ENCODE peak calls at places on chromosomes 3 and 15, in five cellular contexts. One of them, this sample, is unnamed.

GRCh38 chr15:43434436-43434835 is 58.5 kb downstream of the TP53BP1 start:
- DNase-seq in cardiac fibroblast: no peak
- DNase-seq in WERI-Rb-1: no peak
- DNase-seq in BE2C: no peak
- DNase-seq in psoas muscle: no peak
- DNase-seq in this sample: no peak

GRCh38 chr3:175102161-175102560 is 243.0 kb downstream of the NAALADL2 start:
- DNase-seq in cardiac fibroblast: no peak
- DNase-seq in WERI-Rb-1: no peak
- DNase-seq in BE2C: no peak
- DNase-seq in psoas muscle: no peak
- DNase-seq in this sample: no peak

GRCh38 chr3:87307805-87308204 is 31.4 kb upstream of the POU1F1 start:
- DNase-seq in cardiac fibroblast: no peak
- DNase-seq in WERI-Rb-1: no peak
- DNase-seq in BE2C: no peak
- DNase-seq in psoas muscle: no peak
- DNase-seq in this sample: no peak

GRCh38 chr3:141793476-141794260 is 30.5 kb downstream of the GRK7 start:
- DNase-seq in cardiac fibroblast: no peak
- DNase-seq in WERI-Rb-1: no peak
- DNase-seq in BE2C: no peak
- DNase-seq in psoas muscle: no peak
- DNase-seq in this sample: no peak

GRCh38 chr3:30232546-30232945 is 373.9 kb upstream of the TGFBR2 start:
- DNase-seq in cardiac fibroblast: no peak
- DNase-seq in WERI-Rb-1: no peak
- DNase-seq in BE2C: no peak
- DNase-seq in psoas muscle: no peak
- DNase-seq in this sample: no peak

GRCh38 chr3:155065537-155065936 is 14.6 kb upstream of the MME start:
- DNase-seq in cardiac fibroblast: peak
- DNase-seq in WERI-Rb-1: no peak
- DNase-seq in BE2C: no peak
- DNase-seq in psoas muscle: no peak
- DNase-seq in this sample: no peak

GRCh38 chr15:96882361-96882760 is 551.9 kb downstream of the NR2F2 start:
- DNase-seq in cardiac fibroblast: peak
- DNase-seq in WERI-Rb-1: no peak
- DNase-seq in BE2C: no peak
- DNase-seq in psoas muscle: no peak
- DNase-seq in this sample: no peak

GRCh38 chr3:128112406-128112968 is 11.1 kb downstream of the RUVBL1 start:
- DNase-seq in cardiac fibroblast: peak
- DNase-seq in WERI-Rb-1: no peak
- DNase-seq in BE2C: peak
- DNase-seq in psoas muscle: no peak
- DNase-seq in this sample: peak

GRCh38 chr3:14938964-14939363 is 8.4 kb upstream of the NR2C2 start:
- DNase-seq in cardiac fibroblast: no peak
- DNase-seq in WERI-Rb-1: no peak
- DNase-seq in BE2C: no peak
- DNase-seq in psoas muscle: no peak
- DNase-seq in this sample: no peak

GRCh38 chr3:195873971-195874370 is 34.4 kb downstream of the TNK2 start:
- DNase-seq in cardiac fibroblast: peak
- DNase-seq in WERI-Rb-1: no peak
- DNase-seq in BE2C: no peak
- DNase-seq in psoas muscle: peak
- DNase-seq in this sample: no peak

GRCh38 chr3:128173241-128173640 is 20.0 kb downstream of the EEFSEC start:
- DNase-seq in cardiac fibroblast: no peak
- DNase-seq in WERI-Rb-1: no peak
- DNase-seq in BE2C: no peak
- DNase-seq in psoas muscle: no peak
- DNase-seq in this sample: no peak

GRCh38 chr3:194572131-194572789 is 61.0 kb downstream of the TMEM44 start:
- DNase-seq in cardiac fibroblast: peak
- DNase-seq in WERI-Rb-1: no peak
- DNase-seq in BE2C: no peak
- DNase-seq in psoas muscle: peak
- DNase-seq in this sample: no peak

GRCh38 chr3:184479426-184480126 is 82.0 kb upstream of the EPHB3 start:
- DNase-seq in cardiac fibroblast: no peak
- DNase-seq in WERI-Rb-1: no peak
- DNase-seq in BE2C: no peak
- DNase-seq in psoas muscle: no peak
- DNase-seq in this sample: no peak

GRCh38 chr3:66237551-66237950 is 16.8 kb downstream of the SLC25A26 start:
- DNase-seq in cardiac fibroblast: no peak
- DNase-seq in WERI-Rb-1: no peak
- DNase-seq in BE2C: no peak
- DNase-seq in psoas muscle: no peak
- DNase-seq in this sample: no peak

GRCh38 chr3:153961498-153961897 is 159.7 kb upstream of the ARHGEF26 start:
- DNase-seq in cardiac fibroblast: no peak
- DNase-seq in WERI-Rb-1: no peak
- DNase-seq in BE2C: no peak
- DNase-seq in psoas muscle: no peak
- DNase-seq in this sample: no peak

GRCh38 chr3:189393598-189393997 is 221.8 kb downstream of the TPRG1 start:
- DNase-seq in cardiac fibroblast: peak
- DNase-seq in WERI-Rb-1: peak
- DNase-seq in BE2C: no peak
- DNase-seq in psoas muscle: no peak
- DNase-seq in this sample: no peak

GRCh38 chr15:41827290-41827879 is 507 bp upstream of the JMJD7 start:
- DNase-seq in cardiac fibroblast: no peak
- DNase-seq in WERI-Rb-1: no peak
- DNase-seq in BE2C: no peak
- DNase-seq in psoas muscle: no peak
- DNase-seq in this sample: no peak

GRCh38 chr15:82851981-82852511 is 42.6 kb downstream of the WHAMM start:
- DNase-seq in cardiac fibroblast: peak
- DNase-seq in WERI-Rb-1: peak
- DNase-seq in BE2C: no peak
- DNase-seq in psoas muscle: no peak
- DNase-seq in this sample: no peak

GRCh38 chr15:27589260-27589659 is 509.9 kb downstream of the OCA2 start:
- DNase-seq in cardiac fibroblast: no peak
- DNase-seq in WERI-Rb-1: no peak
- DNase-seq in BE2C: no peak
- DNase-seq in psoas muscle: no peak
- DNase-seq in this sample: no peak

GRCh38 chr15:82045179-82045891 is 483 bp downstream of the MEX3B start:
- DNase-seq in cardiac fibroblast: peak
- DNase-seq in WERI-Rb-1: peak
- DNase-seq in BE2C: peak
- DNase-seq in psoas muscle: peak
- DNase-seq in this sample: no peak

GRCh38 chr3:10771486-10772225 is 44.4 kb upstream of the SLC6A11 start:
- DNase-seq in cardiac fibroblast: peak
- DNase-seq in WERI-Rb-1: no peak
- DNase-seq in BE2C: no peak
- DNase-seq in psoas muscle: no peak
- DNase-seq in this sample: no peak

GRCh38 chr3:2659896-2660295 is 450.3 kb downstream of the IL5RA start:
- DNase-seq in cardiac fibroblast: no peak
- DNase-seq in WERI-Rb-1: no peak
- DNase-seq in BE2C: no peak
- DNase-seq in psoas muscle: no peak
- DNase-seq in this sample: no peak

GRCh38 chr3:9204253-9205005 is 45.0 kb downstream of the SRGAP3 start:
- DNase-seq in cardiac fibroblast: no peak
- DNase-seq in WERI-Rb-1: no peak
- DNase-seq in BE2C: no peak
- DNase-seq in psoas muscle: no peak
- DNase-seq in this sample: no peak

GRCh38 chr3:64995857-64996564 is 308.2 kb upstream of the ADAMTS9 start:
- DNase-seq in cardiac fibroblast: no peak
- DNase-seq in WERI-Rb-1: no peak
- DNase-seq in BE2C: no peak
- DNase-seq in psoas muscle: no peak
- DNase-seq in this sample: no peak

GRCh38 chr15:71595846-71596553 is 214.4 kb upstream of the NR2E3 start:
- DNase-seq in cardiac fibroblast: peak
- DNase-seq in WERI-Rb-1: no peak
- DNase-seq in BE2C: no peak
- DNase-seq in psoas muscle: no peak
- DNase-seq in this sample: no peak

GRCh38 chr3:127690106-127690505 is 17.4 kb downstream of the ABTB1 start:
- DNase-seq in cardiac fibroblast: peak
- DNase-seq in WERI-Rb-1: no peak
- DNase-seq in BE2C: peak
- DNase-seq in psoas muscle: peak
- DNase-seq in this sample: no peak

GRCh38 chr3:72661115-72661457 is 187.2 kb downstream of the SHQ1 start:
- DNase-seq in cardiac fibroblast: peak
- DNase-seq in WERI-Rb-1: no peak
- DNase-seq in BE2C: peak
- DNase-seq in psoas muscle: peak
- DNase-seq in this sample: peak

GRCh38 chr15:84980196-84981053 is 1.2 kb upstream of the PDE8A start:
- DNase-seq in cardiac fibroblast: peak
- DNase-seq in WERI-Rb-1: peak
- DNase-seq in BE2C: peak
- DNase-seq in psoas muscle: peak
- DNase-seq in this sample: peak

GRCh38 chr15:85689729-85690128 is 105.0 kb downstream of the KLHL25 start:
- DNase-seq in cardiac fibroblast: peak
- DNase-seq in WERI-Rb-1: no peak
- DNase-seq in BE2C: no peak
- DNase-seq in psoas muscle: peak
- DNase-seq in this sample: peak

GRCh38 chr3:112327371-112327951 is 5.5 kb upstream of the CD200 start:
- DNase-seq in cardiac fibroblast: peak
- DNase-seq in WERI-Rb-1: peak
- DNase-seq in BE2C: peak
- DNase-seq in psoas muscle: no peak
- DNase-seq in this sample: peak

GRCh38 chr3:61894988-61895935 is 333.9 kb downstream of the PTPRG start:
- DNase-seq in cardiac fibroblast: peak
- DNase-seq in WERI-Rb-1: peak
- DNase-seq in BE2C: peak
- DNase-seq in psoas muscle: no peak
- DNase-seq in this sample: peak

GRCh38 chr15:80950291-80951078 is 39.1 kb downstream of the MESD start:
- DNase-seq in cardiac fibroblast: no peak
- DNase-seq in WERI-Rb-1: no peak
- DNase-seq in BE2C: no peak
- DNase-seq in psoas muscle: no peak
- DNase-seq in this sample: no peak

GRCh38 chr3:104066658-104067057 is 1300.1 kb upstream of the ALCAM start:
- DNase-seq in cardiac fibroblast: peak
- DNase-seq in WERI-Rb-1: no peak
- DNase-seq in BE2C: no peak
- DNase-seq in psoas muscle: no peak
- DNase-seq in this sample: no peak

GRCh38 chr3:187293977-187294376 is 2.4 kb upstream of the MASP1 start:
- DNase-seq in cardiac fibroblast: no peak
- DNase-seq in WERI-Rb-1: no peak
- DNase-seq in BE2C: no peak
- DNase-seq in psoas muscle: no peak
- DNase-seq in this sample: no peak

GRCh38 chr3:187293514-187293870 is 2.0 kb upstream of the MASP1 start:
- DNase-seq in cardiac fibroblast: no peak
- DNase-seq in WERI-Rb-1: no peak
- DNase-seq in BE2C: no peak
- DNase-seq in psoas muscle: no peak
- DNase-seq in this sample: no peak

GRCh38 chr3:187295635-187296034 is 4.1 kb upstream of the MASP1 start:
- DNase-seq in cardiac fibroblast: peak
- DNase-seq in WERI-Rb-1: no peak
- DNase-seq in BE2C: no peak
- DNase-seq in psoas muscle: no peak
- DNase-seq in this sample: no peak

GRCh38 chr3:187296915-187297314 is 5.4 kb upstream of the MASP1 start:
- DNase-seq in cardiac fibroblast: no peak
- DNase-seq in WERI-Rb-1: no peak
- DNase-seq in BE2C: no peak
- DNase-seq in psoas muscle: no peak
- DNase-seq in this sample: no peak

DNA sequence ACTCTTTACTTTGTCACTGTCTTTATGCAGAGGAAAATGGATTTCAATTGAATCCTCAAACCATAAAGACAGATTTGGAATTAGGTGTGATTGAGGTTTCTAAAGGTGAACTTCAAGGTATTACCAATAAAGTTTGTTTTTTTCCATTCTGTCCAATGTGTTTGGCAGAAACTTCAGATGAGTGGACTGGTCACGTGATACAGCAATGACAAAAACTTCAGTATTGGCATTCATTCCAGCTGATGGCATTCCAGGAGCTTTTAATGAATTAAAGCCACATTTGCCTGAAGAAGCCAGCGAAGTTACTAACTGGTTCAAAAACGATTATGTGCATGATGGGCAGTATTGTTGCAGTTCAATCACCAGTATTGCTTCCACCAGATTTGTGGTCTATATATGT is 4.5 kb upstream of the MASP1 start:
- DNase-seq in cardiac fibroblast: no peak
- DNase-seq in WERI-Rb-1: no peak
- DNase-seq in BE2C: no peak
- DNase-seq in psoas muscle: no peak
- DNase-seq in this sample: no peak
- TF ChIP-seq CTCF in cardiac fibroblast: no peak
- TF ChIP-seq CTCF in WERI-Rb-1: no peak
- TF ChIP-seq CTCF in BE2C: no peak
- TF ChIP-seq CTCF in psoas muscle: no peak
- TF ChIP-seq CTCF in this sample: no peak

DNA sequence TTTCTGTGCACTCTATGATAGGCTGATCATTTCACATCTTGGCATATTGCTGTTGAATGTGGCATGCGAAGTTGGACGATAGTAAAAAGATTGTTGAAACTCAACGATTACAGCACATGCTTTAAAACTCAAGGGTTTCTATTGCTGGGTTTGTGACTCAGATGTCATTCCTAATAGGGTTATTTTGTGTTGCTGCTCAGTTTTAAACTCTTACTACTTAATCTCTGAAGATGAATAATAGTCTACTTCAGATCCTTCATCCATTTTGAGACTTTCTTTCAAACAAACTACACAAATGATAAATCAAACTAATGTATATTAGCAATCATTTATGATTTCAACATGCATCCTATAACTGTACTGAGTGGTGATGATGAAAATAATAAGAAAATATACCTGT is 71.3 kb upstream of the MBNL1 start:
- DNase-seq in cardiac fibroblast: peak
- DNase-seq in WERI-Rb-1: no peak
- DNase-seq in BE2C: no peak
- DNase-seq in psoas muscle: no peak
- DNase-seq in this sample: no peak
- H3K4me3 ChIP-seq in cardiac fibroblast: no peak
- H3K4me3 ChIP-seq in WERI-Rb-1: no peak
- H3K4me3 ChIP-seq in BE2C: no peak
- H3K4me3 ChIP-seq in psoas muscle: peak
- H3K4me3 ChIP-seq in this sample: no peak

GRCh38 chr15:78540135-78540954 is at the start of gene PSMA4:
- DNase-seq in cardiac fibroblast: peak
- DNase-seq in WERI-Rb-1: peak
- DNase-seq in BE2C: peak
- DNase-seq in psoas muscle: peak
- DNase-seq in this sample: peak
- TF ChIP-seq CTCF in cardiac fibroblast: peak
- TF ChIP-seq CTCF in WERI-Rb-1: no peak
- TF ChIP-seq CTCF in BE2C: no peak
- TF ChIP-seq CTCF in psoas muscle: peak
- TF ChIP-seq CTCF in this sample: no peak

GRCh38 chr3:121748638-121749275 is 784 bp downstream of the GOLGB1 start:
- DNase-seq in cardiac fibroblast: peak
- DNase-seq in WERI-Rb-1: no peak
- DNase-seq in BE2C: no peak
- DNase-seq in psoas muscle: no peak
- DNase-seq in this sample: no peak
- H3K4me3 ChIP-seq in cardiac fibroblast: peak
- H3K4me3 ChIP-seq in WERI-Rb-1: peak
- H3K4me3 ChIP-seq in BE2C: peak
- H3K4me3 ChIP-seq in psoas muscle: peak
- H3K4me3 ChIP-seq in this sample: peak

This sample was measured in HFF-Myc.